ENCODE peak calls at places on chromosomes 2 and 18, in seven cellular contexts. L is stomach, A is sigmoid colon, T is dorsolateral prefrontal cortex, F is thyroid gland, V is cardiac muscle cell, I is uterus. Y is an unnamed sample.

GRCh38 chr2:71746946-71747501 is 293.7 kb downstream of the DYSF start:
- DNase-seq in L (no peak), A (peak; percentile 86), T (no peak), F (peak; percentile 38), V (peak; percentile 55), I (peak; percentile 26), Y (no peak)

GRCh38 chr2:41828052-41828643 is 219.7 kb upstream of the PKDCC start:
- DNase-seq in L (no peak), A (no peak), T (no peak), F (no peak), V (no peak), I (no peak), Y (no peak)

GRCh38 chr2:110157153-110157793 is 41.7 kb upstream of the MALL start:
- DNase-seq in L (no peak), A (no peak), T (no peak), F (peak; percentile 20), V (peak; percentile 82), I (no peak), Y (peak; percentile 28)

GRCh38 chr2:189421644-189422043 is 19.6 kb upstream of the WDR75 start:
- DNase-seq in L (no peak), A (no peak), T (no peak), F (peak; percentile 8), V (peak; percentile 87), I (no peak), Y (no peak)

GRCh38 chr2:89767581-89768435 is 1076.3 kb downstream of the RPIA start:
- DNase-seq in L (peak; percentile 26), A (peak; percentile 61), T (peak; percentile 40), F (no peak), V (no peak), I (peak; percentile 7), Y (peak; percentile 19)

GRCh38 chr18:9096013-9096383 is 6.5 kb upstream of the NDUFV2 start:
- DNase-seq in L (no peak), A (no peak), T (no peak), F (no peak), V (no peak), I (no peak), Y (no peak)

GRCh38 chr2:9102861-9103662 is 99.6 kb upstream of the MBOAT2 start:
- DNase-seq in L (peak; percentile 81), A (no peak), T (no peak), F (no peak), V (no peak), I (no peak), Y (no peak)

GRCh38 chr2:216696751-216697560 is 1.6 kb upstream of the IGFBP5 start:
- DNase-seq in L (no peak), A (no peak), T (no peak), F (peak; percentile 35), V (peak; percentile 54), I (no peak), Y (no peak)

GRCh38 chr18:60292186-60292585 is 80.4 kb downstream of the MC4R start:
- DNase-seq in L (no peak), A (no peak), T (no peak), F (no peak), V (no peak), I (no peak), Y (no peak)

GRCh38 chr2:71545572-71546274 is 92.4 kb downstream of the DYSF start:
- DNase-seq in L (no peak), A (peak; percentile 70), T (peak; percentile 55), F (peak; percentile 73), V (peak; percentile 88), I (peak; percentile 41), Y (peak; percentile 69)

GRCh38 chr2:61762292-61762691 is 91.6 kb downstream of the FAM161A start:
- DNase-seq in L (no peak), A (no peak), T (no peak), F (no peak), V (no peak), I (no peak), Y (no peak)

GRCh38 chr2:216839626-216840132 is 20.2 kb downstream of the TNP1 start:
- DNase-seq in L (no peak), A (no peak), T (no peak), F (no peak), V (no peak), I (no peak), Y (no peak)

GRCh38 chr2:53827398-53828175 is 32.2 kb downstream of the GPR75 start:
- DNase-seq in L (no peak), A (no peak), T (no peak), F (no peak), V (no peak), I (no peak), Y (no peak)

GRCh38 chr2:111634050-111634784 is 249.8 kb downstream of the ANAPC1 start:
- DNase-seq in L (no peak), A (no peak), T (no peak), F (no peak), V (peak; percentile 38), I (no peak), Y (no peak)

GRCh38 chr2:150472122-150472899 is 15.2 kb downstream of the RND3 start:
- DNase-seq in L (peak; percentile 39), A (peak; percentile 68), T (no peak), F (peak; percentile 20), V (peak; percentile 70), I (peak; percentile 35), Y (no peak)

GRCh38 chr2:13230221-13230620 is 513.5 kb downstream of the TRIB2 start:
- DNase-seq in L (no peak), A (no peak), T (no peak), F (no peak), V (no peak), I (no peak), Y (no peak)

GRCh38 chr2:80328033-80328635 is 23.6 kb upstream of the LRRTM1 start:
- DNase-seq in L (no peak), A (no peak), T (no peak), F (peak; percentile 13), V (no peak), I (no peak), Y (no peak)

GRCh38 chr18:47168913-47169312 is 7.3 kb downstream of the IER3IP1 start:
- DNase-seq in L (no peak), A (no peak), T (no peak), F (no peak), V (no peak), I (no peak), Y (no peak)

GRCh38 chr2:240203842-240204270 is 63.4 kb upstream of the OTOS start:
- DNase-seq in L (no peak), A (peak; percentile 28), T (no peak), F (no peak), V (no peak), I (no peak), Y (no peak)

GRCh38 chr2:144239306-144239705 is 280.6 kb downstream of the ZEB2 start:
- DNase-seq in L (no peak), A (no peak), T (no peak), F (no peak), V (no peak), I (no peak), Y (no peak)

GRCh38 chr2:173647681-173648350 is 293.1 kb downstream of the CDCA7 start:
- DNase-seq in L (no peak), A (no peak), T (no peak), F (no peak), V (peak; percentile 86), I (no peak), Y (no peak)

GRCh38 chr2:216319771-216320170 is 52.5 kb downstream of the MARCHF4 start:
- DNase-seq in L (no peak), A (no peak), T (no peak), F (no peak), V (no peak), I (no peak), Y (no peak)

GRCh38 chr2:36564377-36564930 is 33.5 kb downstream of the FEZ2 start:
- DNase-seq in L (no peak), A (no peak), T (peak; percentile 49), F (no peak), V (no peak), I (no peak), Y (no peak)
- H3K4me3 ChIP-seq in L (no peak overlapping the region), A (no peak overlapping the region), T (peak overlapping the region; percentile 23), F (no peak overlapping the region), V (no peak overlapping the region), I (no peak overlapping the region), Y (no peak overlapping the region)

GRCh38 chr2:43228341-43228751 is 1.9 kb upstream of the ZFP36L2 start:
- DNase-seq in L (no peak), A (no peak), T (no peak), F (no peak), V (no peak), I (no peak), Y (no peak)

GRCh38 chr2:43228782-43229659 is 2.6 kb upstream of the ZFP36L2 start:
- DNase-seq in L (no peak), A (no peak), T (no peak), F (no peak), V (peak; percentile 40), I (no peak), Y (no peak)

GRCh38 chr2:43227830-43228280 is 1.4 kb upstream of the ZFP36L2 start:
- DNase-seq in L (no peak), A (no peak), T (no peak), F (no peak), V (no peak), I (no peak), Y (no peak)

GRCh38 chr2:43230981-43231827 is 4.8 kb upstream of the ZFP36L2 start:
- DNase-seq in L (no peak), A (no peak), T (peak; percentile 29), F (no peak), V (no peak), I (no peak), Y (peak; percentile 48)

DNA sequence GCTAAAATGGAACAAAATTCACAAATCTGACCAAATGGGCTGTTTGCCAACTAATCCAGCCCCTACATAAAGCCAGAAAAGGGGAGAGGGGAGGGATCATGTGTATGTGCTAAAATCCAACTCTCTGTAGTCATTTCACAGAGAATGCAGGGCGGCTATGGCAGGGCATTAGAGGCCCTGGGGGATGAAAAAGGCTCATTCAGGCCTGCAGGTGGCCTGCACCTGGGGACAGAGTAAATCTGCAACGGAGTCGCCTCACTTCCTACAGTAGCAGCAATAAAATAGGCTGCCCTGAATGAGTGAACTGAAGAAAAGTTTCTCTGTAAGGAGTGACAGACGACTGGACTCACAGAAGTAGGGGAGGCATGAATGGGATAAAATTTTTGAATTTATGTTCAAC is 4.1 kb upstream of the ZFP36L2 start:
- DNase-seq in L (no peak), A (no peak), T (peak; percentile 16), F (no peak), V (no peak), I (no peak), Y (no peak)
- H3K27ac ChIP-seq in L (no peak overlapping the region), A (peak overlapping the region; percentile 100), T (no peak overlapping the region), F (peak overlapping the region; percentile 21), V (peak overlapping the region; percentile 42), I (no peak overlapping the region), Y (no peak overlapping the region)

GRCh38 chr2:130755234-130756040 is at the start of gene AMER3:
- DNase-seq in L (no peak), A (no peak), T (peak; percentile 73), F (peak; percentile 35), V (no peak), I (no peak), Y (peak; percentile 49)
- H3K4me3 ChIP-seq in L (peak within 1 kb of the TSS; percentile 37), A (peak within 1 kb of the TSS; percentile 24), T (peak within 1 kb of the TSS; percentile 50), F (peak within 1 kb of the TSS; percentile 9), V (peak within 1 kb of the TSS; percentile 73), I (no peak within 1 kb of the TSS), Y (peak within 1 kb of the TSS; percentile 53)

GRCh38 chr2:96928277-96928781 is 58.1 kb downstream of the FAM178B start:
- DNase-seq in L (no peak), A (peak; percentile 87), T (no peak), F (peak; percentile 43), V (no peak), I (peak; percentile 68), Y (peak; percentile 32)
- H3K27ac ChIP-seq in L (no peak overlapping the region), A (peak overlapping the region; percentile 85), T (peak overlapping the region; percentile 98), F (no peak overlapping the region), V (no peak overlapping the region), I (peak overlapping the region; percentile 81), Y (no peak overlapping the region)

Y was measured in testis.